ENCODE peak calls at places on chromosome 12, in seven cellular contexts. F, L, K, D, I, T and Z are unnamed samples.

GRCh38 chr12:110545812-110546211 is 37.3 kb downstream of the PPTC7 start:
- DNase-seq in K (no peak), F (no peak), L (no peak), T (no peak), I (no peak), D (no peak), Z (no peak)

GRCh38 chr12:6370994-6371754 is 4.2 kb downstream of the SCNN1A start:
- DNase-seq in I (no peak), F (no peak), T (no peak), L (peak), K (no peak), D (no peak), Z (no peak)

GRCh38 chr12:76863005-76863670 is 15.7 kb downstream of the CSRP2 start:
- DNase-seq in T (no peak), I (no peak), K (no peak), F (no peak), D (no peak), L (no peak), Z (no peak)

GRCh38 chr12:1859643-1860042 is 39.3 kb downstream of the LRTM2 start:
- DNase-seq in D (no peak), T (no peak), L (no peak), K (no peak), F (no peak), I (no peak), Z (no peak)

GRCh38 chr12:18631339-18631738 is 106.5 kb downstream of the PLCZ1 start:
- DNase-seq in D (no peak), T (no peak), I (no peak), L (no peak), F (no peak), K (no peak), Z (no peak)

GRCh38 chr12:24111101-24111500 is 161.6 kb upstream of the SOX5 start:
- DNase-seq in F (no peak), D (no peak), L (no peak), T (no peak), K (no peak), I (no peak), Z (no peak)

GRCh38 chr12:93467351-93468007 is at the start of gene MRPL42:
- DNase-seq in T (peak), F (peak), L (peak), I (peak), K (peak), D (peak), Z (peak)

GRCh38 chr12:45425426-45425825 is 209.5 kb downstream of the ANO6 start:
- DNase-seq in L (no peak), T (no peak), D (no peak), K (no peak), I (no peak), F (no peak), Z (no peak)

GRCh38 chr12:57896139-57896436 is 45.3 kb upstream of the ATP23 start:
- DNase-seq in K (no peak), F (no peak), T (no peak), I (no peak), D (no peak), L (no peak), Z (peak)

GRCh38 chr12:132766380-132767085 is 4.9 kb upstream of the ANKLE2 start:
- DNase-seq in T (peak), K (no peak), I (no peak), L (no peak), D (no peak), F (no peak), Z (no peak)

GRCh38 chr12:22372277-22372837 is 37.9 kb upstream of the ST8SIA1 start:
- DNase-seq in K (no peak), T (no peak), F (no peak), I (no peak), L (no peak), D (no peak), Z (no peak)

GRCh38 chr12:7937867-7938506 is 2.0 kb upstream of the SLC2A3 start:
- DNase-seq in F (no peak), K (no peak), D (no peak), I (peak), T (no peak), L (no peak), Z (no peak)

GRCh38 chr12:45849289-45849688 is 119.8 kb downstream of the ARID2 start:
- DNase-seq in D (no peak), T (no peak), I (no peak), K (no peak), L (no peak), F (no peak), Z (no peak)

GRCh38 chr12:64780220-64780530 is 21.0 kb upstream of the GNS start:
- DNase-seq in L (no peak), T (no peak), D (no peak), K (no peak), F (no peak), I (no peak), Z (no peak)

GRCh38 chr12:100239589-100239988 is 27.3 kb downstream of the DEPDC4 start:
- DNase-seq in I (no peak), D (no peak), K (no peak), L (no peak), T (no peak), F (no peak), Z (no peak)

GRCh38 chr12:54173066-54173726 is 15.6 kb downstream of the SMUG1 start:
- DNase-seq in T (no peak), L (peak), I (peak), D (peak), K (peak), F (no peak), Z (no peak)

GRCh38 chr12:62817556-62818271 is 117.2 kb downstream of the PPM1H start:
- DNase-seq in F (no peak), K (no peak), L (peak), T (no peak), I (no peak), D (no peak), Z (no peak)

GRCh38 chr12:88650715-88651114 is 70.4 kb upstream of the KITLG start:
- DNase-seq in I (no peak), K (no peak), L (no peak), T (no peak), F (no peak), D (no peak), Z (no peak)

GRCh38 chr12:32535260-32535999 is 136.1 kb downstream of the FGD4 start:
- DNase-seq in D (no peak), T (peak), I (no peak), K (peak), F (peak), L (peak), Z (peak)

GRCh38 chr12:87509233-87509820 is 519.9 kb downstream of the C12orf50 start:
- DNase-seq in T (no peak), L (no peak), F (no peak), K (no peak), D (no peak), I (no peak), Z (no peak)

GRCh38 chr12:107393043-107393725 is 292.4 kb upstream of the PWP1 start:
- DNase-seq in T (no peak), L (no peak), D (no peak), F (no peak), K (no peak), I (no peak), Z (no peak)

GRCh38 chr12:53484686-53485567 is 14.3 kb downstream of the MAP3K12 start:
- DNase-seq in F (no peak), L (no peak), T (peak), I (no peak), D (no peak), K (no peak), Z (no peak)

GRCh38 chr12:64968989-64969819 is 144.8 kb downstream of the TBC1D30 start:
- DNase-seq in D (no peak), T (no peak), L (no peak), I (no peak), F (no peak), K (no peak), Z (no peak)

GRCh38 chr12:93020225-93020997 is 91.3 kb upstream of the EEA1 start:
- DNase-seq in F (no peak), L (no peak), K (no peak), D (no peak), T (no peak), I (no peak), Z (no peak)

GRCh38 chr12:50728841-50729240 is 35.1 kb upstream of the ATF1 start:
- DNase-seq in D (no peak), L (no peak), F (no peak), I (no peak), K (no peak), T (no peak), Z (no peak)

GRCh38 chr12:105601158-105601557 is 270.7 kb downstream of the C12orf75 start:
- DNase-seq in D (no peak), T (no peak), I (no peak), F (no peak), L (no peak), K (no peak), Z (no peak)

GRCh38 chr12:95282266-95282665 is 64.7 kb downstream of the VEZT start:
- DNase-seq in L (no peak), K (no peak), D (no peak), T (no peak), I (no peak), F (no peak), Z (no peak)